ENCODE peak calls at places on chromosome 22, in seven cellular contexts. D is tibial nerve; Z is IMR-90; L is anterior cingulate cortex; A is central memory CD4-positive, alpha-beta T cell; B is body of pancreas; N is A549. G is an unnamed sample.

GRCh38 chr22:43377486-43377995 is 34.3 kb upstream of the MPPED1 start:
- DNase-seq in D (no peak), Z (peak), L (no peak), A (no peak), B (no peak), N (no peak), G (no peak)

GRCh38 chr22:25970348-25970995 is 198.8 kb upstream of the SEZ6L start:
- DNase-seq in D (no peak), Z (no peak), L (no peak), A (no peak), B (no peak), N (no peak), G (no peak)

GRCh38 chr22:42169055-42169469 is 38.5 kb upstream of the CYP2D6 start:
- DNase-seq in D (peak), Z (peak), L (peak), A (peak), B (peak), N (peak), G (peak)

GRCh38 chr22:17789379-17790200 is 15.3 kb upstream of the BID start:
- DNase-seq in D (no peak), Z (no peak), L (no peak), A (no peak), B (no peak), N (no peak), G (no peak)

GRCh38 chr22:20282901-20283673 is 15.0 kb upstream of the RTN4R start:
- DNase-seq in D (no peak), Z (no peak), L (no peak), A (no peak), B (no peak), N (no peak), G (no peak)

GRCh38 chr22:28896611-28897010 is 13.2 kb downstream of the ZNRF3 start:
- DNase-seq in D (no peak), Z (no peak), L (no peak), A (no peak), B (no peak), N (no peak), G (no peak)

GRCh38 chr22:49536571-49537131 is 291.0 kb downstream of the BRD1 start:
- DNase-seq in D (no peak), Z (no peak), L (no peak), A (no peak), B (peak), N (no peak), G (no peak)

GRCh38 chr22:49111085-49111484 is 716.6 kb downstream of the BRD1 start:
- DNase-seq in D (no peak), Z (no peak), L (no peak), A (no peak), B (no peak), N (no peak), G (no peak)

GRCh38 chr22:19806213-19807160 is 45.9 kb downstream of the TBX1 start:
- DNase-seq in D (peak), Z (no peak), L (no peak), A (no peak), B (peak), N (peak), G (no peak)

GRCh38 chr22:43945632-43946390 is 9.4 kb upstream of the SAMM50 start:
- DNase-seq in D (no peak), Z (peak), L (peak), A (peak), B (peak), N (peak), G (peak)

GRCh38 chr22:32634424-32634981 is 159.9 kb downstream of the FBXO7 start:
- DNase-seq in D (no peak), Z (no peak), L (no peak), A (no peak), B (no peak), N (no peak), G (no peak)

GRCh38 chr22:46537946-46538815 is 761 bp upstream of the CELSR1 start:
- DNase-seq in D (no peak), Z (peak), L (no peak), A (no peak), B (no peak), N (peak), G (no peak)

GRCh38 chr22:46192210-46192993 is 42.1 kb downstream of the PPARA start:
- DNase-seq in D (no peak), Z (no peak), L (no peak), A (no peak), B (no peak), N (no peak), G (no peak)

GRCh38 chr22:26718905-26719304 is 61.5 kb downstream of the MIAT start:
- DNase-seq in D (no peak), Z (peak), L (no peak), A (no peak), B (no peak), N (peak), G (no peak)

GRCh38 chr22:48896766-48897637 is 930.7 kb downstream of the BRD1 start:
- DNase-seq in D (no peak), Z (no peak), L (no peak), A (no peak), B (no peak), N (no peak), G (no peak)

GRCh38 chr22:31609716-31610115 is 52.3 kb downstream of the PISD start:
- DNase-seq in D (no peak), Z (no peak), L (no peak), A (no peak), B (no peak), N (no peak), G (no peak)

GRCh38 chr22:35348026-35348590 is 32.8 kb upstream of the HMOX1 start:
- DNase-seq in D (no peak), Z (no peak), L (no peak), A (no peak), B (no peak), N (no peak), G (no peak)